ENCODE peak calls at places on chromosomes 3 and 15, in ten cellular contexts. One of them, this sample, is unnamed.

GRCh38 chr3:23518441-23518840 is 287.3 kb upstream of the UBE2E1 start:
- DNase-seq in mucosa of gallbladder: no peak
- DNase-seq in NCI-H748 treated with DMSO at 0.1 percent for 48 hours: no peak
- DNase-seq in left lobe of liver: no peak
- DNase-seq in GM12865: no peak
- DNase-seq in astrocyte: no peak
- DNase-seq in H54: no peak
- DNase-seq in CD4-positive, CD25-positive, alpha-beta regulatory T cell: no peak
- DNase-seq in brain microvascular endothelial cell: no peak
- DNase-seq in ELR: no peak
- DNase-seq in this sample: no peak

GRCh38 chr3:59482001-59482400 is 432.2 kb upstream of the CFAP20DC start:
- DNase-seq in left lobe of liver: no peak
- DNase-seq in brain microvascular endothelial cell: no peak
- DNase-seq in CD4-positive, CD25-positive, alpha-beta regulatory T cell: no peak
- DNase-seq in GM12865: no peak
- DNase-seq in ELR: no peak
- DNase-seq in H54: no peak
- DNase-seq in astrocyte: peak; percentile 59
- DNase-seq in mucosa of gallbladder: no peak
- DNase-seq in NCI-H748 treated with DMSO at 0.1 percent for 48 hours: no peak
- DNase-seq in this sample: no peak

GRCh38 chr3:99108508-99108907 is 207.0 kb upstream of the DCBLD2 start:
- DNase-seq in astrocyte: peak; percentile 96
- DNase-seq in CD4-positive, CD25-positive, alpha-beta regulatory T cell: no peak
- DNase-seq in brain microvascular endothelial cell: peak; percentile 96
- DNase-seq in left lobe of liver: no peak
- DNase-seq in GM12865: no peak
- DNase-seq in NCI-H748 treated with DMSO at 0.1 percent for 48 hours: no peak
- DNase-seq in H54: no peak
- DNase-seq in mucosa of gallbladder: no peak
- DNase-seq in ELR: peak; percentile 96
- DNase-seq in this sample: peak; percentile 94

GRCh38 chr3:13896473-13897154 is 16.7 kb upstream of the WNT7A start:
- DNase-seq in ELR: peak; percentile 75
- DNase-seq in astrocyte: peak; percentile 38
- DNase-seq in H54: no peak
- DNase-seq in CD4-positive, CD25-positive, alpha-beta regulatory T cell: peak; percentile 36
- DNase-seq in NCI-H748 treated with DMSO at 0.1 percent for 48 hours: peak; percentile 62
- DNase-seq in brain microvascular endothelial cell: peak; percentile 56
- DNase-seq in left lobe of liver: no peak
- DNase-seq in mucosa of gallbladder: peak; percentile 71
- DNase-seq in GM12865: peak; percentile 62
- DNase-seq in this sample: peak; percentile 68

GRCh38 chr15:25378501-25378901 is 60.3 kb downstream of the UBE3A start:
- DNase-seq in brain microvascular endothelial cell: no peak
- DNase-seq in left lobe of liver: no peak
- DNase-seq in GM12865: no peak
- DNase-seq in astrocyte: peak; percentile 22
- DNase-seq in H54: no peak
- DNase-seq in NCI-H748 treated with DMSO at 0.1 percent for 48 hours: no peak
- DNase-seq in ELR: peak; percentile 55
- DNase-seq in CD4-positive, CD25-positive, alpha-beta regulatory T cell: no peak
- DNase-seq in mucosa of gallbladder: no peak
- DNase-seq in this sample: peak; percentile 38

GRCh38 chr15:95734422-95735316 is 595.8 kb upstream of the NR2F2 start:
- DNase-seq in ELR: no peak
- DNase-seq in astrocyte: peak; percentile 87
- DNase-seq in brain microvascular endothelial cell: peak; percentile 36
- DNase-seq in GM12865: no peak
- DNase-seq in left lobe of liver: no peak
- DNase-seq in CD4-positive, CD25-positive, alpha-beta regulatory T cell: no peak
- DNase-seq in mucosa of gallbladder: no peak
- DNase-seq in H54: no peak
- DNase-seq in NCI-H748 treated with DMSO at 0.1 percent for 48 hours: no peak
- DNase-seq in this sample: no peak

GRCh38 chr3:46551615-46552014 is 14.5 kb downstream of the LRRC2 start:
- DNase-seq in brain microvascular endothelial cell: no peak
- DNase-seq in astrocyte: no peak
- DNase-seq in ELR: no peak
- DNase-seq in left lobe of liver: no peak
- DNase-seq in CD4-positive, CD25-positive, alpha-beta regulatory T cell: no peak
- DNase-seq in H54: no peak
- DNase-seq in GM12865: no peak
- DNase-seq in NCI-H748 treated with DMSO at 0.1 percent for 48 hours: no peak
- DNase-seq in mucosa of gallbladder: no peak
- DNase-seq in this sample: no peak

GRCh38 chr3:52149726-52150125 is 4.5 kb downstream of the POC1A start:
- DNase-seq in H54: no peak
- DNase-seq in left lobe of liver: no peak
- DNase-seq in GM12865: no peak
- DNase-seq in astrocyte: no peak
- DNase-seq in brain microvascular endothelial cell: no peak
- DNase-seq in CD4-positive, CD25-positive, alpha-beta regulatory T cell: no peak
- DNase-seq in ELR: no peak
- DNase-seq in mucosa of gallbladder: no peak
- DNase-seq in NCI-H748 treated with DMSO at 0.1 percent for 48 hours: no peak
- DNase-seq in this sample: no peak